ENCODE peak calls at places on chromosomes 3 and 15, in eight cellular contexts. Y is stimulated activated CD8-positive, alpha-beta memory T cell treated with anti-CD3 and anti-CD28 coated beads, Interleukin-2, amount 100 ng/mL, for 1 hour; T is glutamatergic neuron; H is T-helper 1 cell; V is MCF 10A; F is GM13977; Q is MM.1S; M is AG10803. C is an unnamed sample.

GRCh38 chr15:90674476-90674875 is 42.7 kb upstream of the BLM start:
- DNase-seq in Q (no peak), M (no peak), H (no peak), F (no peak), T (no peak), V (no peak), Y (no peak), C (no peak)

GRCh38 chr3:129123314-129124060 is 1.9 kb upstream of the RAB43 start:
- DNase-seq in M (peak), F (peak), H (no peak), Q (no peak), V (peak), Y (no peak), T (no peak), C (no peak)

GRCh38 chr3:124266517-124266916 is 274.6 kb upstream of the ROPN1 start:
- DNase-seq in F (no peak), H (no peak), V (peak), Y (no peak), T (no peak), M (no peak), Q (no peak), C (no peak)

GRCh38 chr3:38003371-38003816 is 12.8 kb downstream of the VILL start:
- DNase-seq in Q (no peak), Y (peak), F (peak), H (peak), M (peak), V (peak), T (peak), C (peak)

GRCh38 chr15:68154923-68155559 is 50.1 kb downstream of the CALML4 start:
- DNase-seq in F (peak), Q (peak), Y (no peak), T (peak), M (peak), H (no peak), V (peak), C (peak)

GRCh38 chr15:74826372-74826819 is at the start of gene CPLX3:
- DNase-seq in Y (no peak), M (no peak), F (peak), Q (peak), V (no peak), H (no peak), T (no peak), C (peak)

GRCh38 chr3:131388400-131388799 is 6.8 kb downstream of the NUDT16 start:
- DNase-seq in F (no peak), V (no peak), T (no peak), Q (no peak), Y (no peak), M (peak), H (no peak), C (no peak)

GRCh38 chr3:99920530-99921376 is 103.1 kb downstream of the CMSS1 start:
- DNase-seq in M (peak), F (no peak), V (peak), Y (no peak), T (peak), Q (no peak), H (no peak), C (no peak)

GRCh38 chr3:125440559-125440955 is 65.4 kb upstream of the ZNF148 start:
- DNase-seq in H (no peak), Y (no peak), V (peak), Q (no peak), F (no peak), T (no peak), M (no peak), C (no peak)

GRCh38 chr3:141368925-141369794 is 856 bp downstream of the ZBTB38 start:
- DNase-seq in F (no peak), M (no peak), Y (no peak), V (peak), H (no peak), Q (peak), T (no peak), C (no peak)

GRCh38 chr3:119294402-119294888 is 262 bp downstream of the ARHGAP31 start:
- DNase-seq in Q (peak), T (peak), M (no peak), Y (peak), V (peak), F (peak), H (peak), C (peak)

GRCh38 chr15:88649286-88649733 is 10.5 kb downstream of the ISG20 start:
- DNase-seq in M (peak), Y (peak), F (peak), T (no peak), V (peak), H (no peak), Q (no peak), C (no peak)

GRCh38 chr3:12629560-12629959 is 34.4 kb downstream of the RAF1 start:
- DNase-seq in V (peak), T (no peak), H (no peak), Y (no peak), M (peak), F (no peak), Q (no peak), C (no peak)

GRCh38 chr3:147117631-147118030 is 288.7 kb downstream of the ZIC4 start:
- DNase-seq in F (no peak), T (no peak), M (no peak), V (no peak), Q (no peak), H (no peak), Y (no peak), C (no peak)

GRCh38 chr3:10974746-10975375 is 17.7 kb upstream of the SLC6A1 start:
- DNase-seq in F (no peak), T (no peak), Q (no peak), Y (no peak), H (no peak), M (no peak), V (no peak), C (no peak)

GRCh38 chr15:52252781-52253180 is 42.8 kb downstream of the MYO5C start:
- DNase-seq in T (no peak), Y (no peak), H (no peak), V (peak), M (peak), F (no peak), Q (no peak), C (no peak)

GRCh38 chr15:56772868-56773639 is 39.7 kb upstream of the ZNF280D start:
- DNase-seq in Q (no peak), T (no peak), F (no peak), M (peak), V (peak), H (no peak), Y (no peak), C (no peak)

GRCh38 chr3:117479095-117479494 is 769.5 kb downstream of the TUSC7 start:
- DNase-seq in Y (no peak), Q (no peak), V (no peak), M (no peak), H (no peak), T (no peak), F (no peak), C (no peak)

GRCh38 chr3:161989012-161989411 is 492.4 kb downstream of the OTOL1 start:
- DNase-seq in T (no peak), V (no peak), Y (no peak), H (no peak), F (no peak), Q (no peak), M (no peak), C (no peak)

GRCh38 chr15:63339006-63339766 is 42.5 kb downstream of the CA12 start:
- DNase-seq in Q (no peak), V (no peak), F (no peak), M (no peak), H (no peak), T (no peak), Y (no peak), C (no peak)